ENCODE peak calls at places on chromosomes 7 and 10, in eight cellular contexts. G is IMR-90, V is ovary, D is Peyer's patch, J is endothelial cell of umbilical vein, U is gastrocnemius medialis, F is HCT116, M is heart left ventricle. S is an unnamed sample. For H3K27me3 and H3K4me1, the result is how much of the 10 kb centered on the place peaks cover.

GRCh38 chr7:79620291-79620690 is 166.8 kb upstream of the MAGI2 start:
- DNase-seq in F (no peak), J (peak), D (no peak), G (no peak), V (no peak), M (no peak), U (no peak), S (no peak)

GRCh38 chr10:93390691-93391090 is 91.4 kb downstream of the MYOF start:
- DNase-seq in D (no peak), F (no peak), M (no peak), G (peak), V (no peak), J (no peak), U (no peak), S (no peak)

GRCh38 chr7:41425926-41426325 is 277.0 kb downstream of the INHBA start:
- DNase-seq in F (no peak), V (no peak), M (no peak), J (peak), U (no peak), G (peak), D (no peak), S (no peak)

GRCh38 chr10:127034790-127035189 is 129.6 kb downstream of the DOCK1 start:
- DNase-seq in U (no peak), V (no peak), D (no peak), M (no peak), G (no peak), J (no peak), F (no peak), S (no peak)

GRCh38 chr10:132631348-132631735 is 93.8 kb downstream of the INPP5A start:
- DNase-seq in U (peak), V (peak), J (no peak), F (no peak), M (peak), G (no peak), D (no peak), S (peak)

GRCh38 chr7:726854-727103 is 280 bp downstream of the DNAAF5 start:
- DNase-seq in F (no peak), G (no peak), D (no peak), J (no peak), M (no peak), V (no peak), U (no peak), S (no peak)

GRCh38 chr10:95464280-95464679 is 96.9 kb downstream of the SORBS1 start:
- DNase-seq in M (no peak), V (no peak), F (no peak), D (no peak), G (no peak), U (no peak), J (no peak), S (no peak)

GRCh38 chr7:151447312-151447711 is 7.4 kb upstream of the CRYGN start:
- DNase-seq in G (no peak), U (peak), V (no peak), J (no peak), M (peak), F (no peak), D (no peak), S (no peak)

GRCh38 chr7:7119668-7120208 is 62.6 kb upstream of the C1GALT1 start:
- DNase-seq in J (no peak), G (no peak), U (no peak), M (no peak), V (no peak), D (no peak), F (no peak), S (no peak)

GRCh38 chr10:24448351-24449009 is 239.5 kb downstream of the KIAA1217 start:
- DNase-seq in U (no peak), D (no peak), V (no peak), J (peak), G (peak), M (no peak), F (no peak), S (no peak)

GRCh38 chr7:5382281-5383041 is 41.2 kb downstream of the TNRC18 start:
- DNase-seq in M (no peak), D (no peak), J (no peak), G (peak), V (peak), U (no peak), F (no peak), S (no peak)

GRCh38 chr7:9189683-9190082 is 756.3 kb downstream of the NXPH1 start:
- DNase-seq in J (no peak), U (no peak), M (no peak), D (no peak), V (no peak), G (no peak), F (no peak), S (no peak)

GRCh38 chr7:36987363-36987724 is 263.1 kb upstream of the AOAH start:
- DNase-seq in J (no peak), M (no peak), V (no peak), F (no peak), D (no peak), G (no peak), U (no peak), S (no peak)

GRCh38 chr7:129771201-129771927 is 159.8 kb downstream of the NRF1 start:
- DNase-seq in V (no peak), J (no peak), D (no peak), F (no peak), G (no peak), U (no peak), M (no peak), S (no peak)

GRCh38 chr10:71667374-71667750 is 52.2 kb downstream of the C10orf105 start:
- DNase-seq in M (no peak), G (no peak), U (no peak), F (no peak), V (no peak), D (peak), J (no peak), S (no peak)

GRCh38 chr7:47580175-47580701 is 1.7 kb downstream of the TNS3 start:
- DNase-seq in D (no peak), J (no peak), F (no peak), M (no peak), U (no peak), G (peak), V (no peak), S (peak)

GRCh38 chr7:47582748-47583740 is 1.1 kb upstream of the TNS3 start:
- DNase-seq in U (peak), F (no peak), M (no peak), V (no peak), G (no peak), J (no peak), D (no peak), S (no peak)

GRCh38 chr7:47580811-47581331 is 1.0 kb downstream of the TNS3 start:
- DNase-seq in D (no peak), F (no peak), V (no peak), G (peak), J (no peak), M (no peak), U (no peak), S (no peak)

GRCh38 chr7:47581442-47581820 is 480 bp downstream of the TNS3 start:
- DNase-seq in D (no peak), U (no peak), M (peak), F (no peak), V (peak), J (no peak), G (no peak), S (peak)

DNA sequence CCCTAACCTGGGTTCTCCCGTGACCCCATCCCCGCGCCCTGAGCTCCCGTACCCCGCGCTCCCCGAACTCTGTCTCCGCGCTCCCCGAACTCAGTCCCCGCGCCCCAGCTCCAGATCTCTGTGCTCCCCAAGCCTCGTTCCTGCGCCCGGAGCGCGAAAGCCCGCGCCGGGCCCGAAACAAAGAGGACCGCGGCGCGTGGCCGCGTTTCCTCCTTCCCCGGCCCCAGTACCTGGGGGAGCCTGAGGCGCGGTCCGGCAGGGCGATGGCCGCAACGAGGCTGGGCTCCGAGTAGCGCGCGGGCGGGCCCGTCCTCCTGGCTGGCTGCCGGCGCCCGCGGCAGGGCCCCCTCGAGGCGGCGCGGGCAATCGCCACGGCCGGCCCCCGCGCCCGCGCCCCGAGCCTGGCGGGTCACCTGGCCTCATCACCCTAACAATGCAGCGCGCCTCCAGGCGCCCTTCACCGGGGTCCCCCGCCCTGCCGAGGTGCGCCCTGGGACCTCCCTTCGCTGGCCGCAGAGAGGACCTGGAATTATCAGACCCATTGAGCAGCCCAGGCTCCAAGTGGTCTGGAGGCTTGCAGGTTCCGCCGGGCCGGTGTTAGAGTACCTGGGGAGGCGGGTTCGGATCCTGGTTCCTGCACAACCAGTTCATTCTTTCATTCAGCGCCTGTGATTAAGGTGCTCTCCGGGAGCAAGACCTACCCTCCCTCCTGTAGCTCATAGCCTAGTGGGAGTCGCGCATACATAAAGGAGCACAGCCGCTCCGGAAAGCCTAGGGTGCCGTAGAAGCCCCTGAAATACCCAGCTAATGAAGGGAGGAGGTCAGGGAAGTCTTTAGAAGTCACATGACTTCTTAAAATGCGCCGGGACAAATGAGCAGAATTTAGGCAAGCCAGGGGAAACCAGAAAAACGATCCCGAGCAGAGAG is at the start of gene TNS3:
- DNase-seq in G (peak), V (peak), D (no peak), J (no peak), M (peak), U (no peak), F (no peak), S (peak)
- TF ChIP-seq POLR2A in G (peak), V (no peak), D (peak), J (no peak), M (no peak), U (peak), F (peak), S (peak)

DNA sequence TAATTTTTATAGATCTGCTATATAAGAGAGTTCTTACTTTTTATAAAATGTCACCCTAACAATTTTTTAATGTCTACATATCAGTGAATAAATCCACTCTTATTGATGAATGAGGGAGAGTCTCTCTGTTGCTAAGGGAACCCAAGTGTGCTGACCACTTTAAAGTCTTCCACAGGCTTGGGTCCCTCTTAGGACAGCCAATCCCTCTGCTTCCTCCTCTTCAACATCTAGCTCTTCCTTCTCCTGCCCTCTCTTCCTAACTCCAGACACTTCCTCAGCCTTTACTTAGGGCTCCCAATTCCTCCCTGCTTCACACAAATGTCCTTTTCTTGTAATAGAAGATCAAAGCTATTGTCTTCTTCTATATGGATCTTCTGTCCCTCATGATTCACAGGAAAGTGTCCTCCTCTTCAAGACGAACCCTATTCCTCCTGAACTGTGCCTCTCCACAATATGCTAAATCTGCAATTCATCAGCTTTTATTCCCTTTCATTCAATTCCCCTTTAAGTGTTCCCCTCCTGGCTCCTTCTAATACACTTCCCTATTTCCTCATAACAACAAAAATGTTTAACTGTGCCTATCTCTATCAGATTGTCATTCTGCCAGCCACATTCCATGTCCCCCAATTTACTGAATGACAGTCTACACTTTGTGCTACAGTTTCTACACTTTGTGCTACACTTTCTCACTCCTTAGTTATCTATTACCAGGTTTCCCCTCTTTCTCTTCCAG is 37.7 kb downstream of the CDK6 start:
- DNase-seq in F (no peak), V (no peak), D (no peak), J (peak), G (no peak), M (no peak), U (no peak), S (no peak)
- H3K27me3 ChIP-seq in F (under half), V (under half), D (under half), J (under half), G (under half), M (under half), U (under half), S (under half)

GRCh38 chr10:122478971-122479370 is 17.6 kb downstream of the HTRA1 start:
- DNase-seq in M (peak), V (no peak), D (no peak), U (no peak), J (no peak), G (no peak), F (no peak), S (no peak)
- H3K4me1 ChIP-seq in M (under half), V (under half), D (under half), U (under half), J (under half), G (under half), F (under half), S (under half)

GRCh38 chr10:11197266-11197712 is 179.6 kb downstream of the CELF2 start:
- DNase-seq in F (no peak), D (no peak), V (no peak), J (no peak), G (no peak), M (peak), U (no peak), S (peak)
- TF ChIP-seq POLR2A in F (no peak), D (no peak), V (no peak), J (no peak), G (no peak), M (no peak), U (no peak), S (no peak)

GRCh38 chr7:91946549-91946948 is 5.9 kb downstream of the AKAP9 start:
- DNase-seq in J (no peak), D (no peak), M (no peak), F (no peak), V (no peak), G (no peak), U (no peak), S (no peak)

GRCh38 chr7:91947948-91948347 is 7.3 kb downstream of the AKAP9 start:
- DNase-seq in M (no peak), D (no peak), V (no peak), G (no peak), F (no peak), U (no peak), J (no peak), S (no peak)

GRCh38 chr7:91953618-91954017 is 13.0 kb downstream of the AKAP9 start:
- DNase-seq in V (no peak), F (no peak), M (no peak), G (peak), U (no peak), J (peak), D (no peak), S (no peak)

GRCh38 chr7:91945476-91945875 is 4.8 kb downstream of the AKAP9 start:
- DNase-seq in V (no peak), D (no peak), U (no peak), G (peak), J (no peak), M (no peak), F (no peak), S (no peak)

GRCh38 chr7:91949221-91950009 is 8.8 kb downstream of the AKAP9 start:
- DNase-seq in J (no peak), U (no peak), M (no peak), G (peak), F (no peak), V (no peak), D (no peak), S (no peak)
- H3K27me3 ChIP-seq in J (under half), U (under half), M (under half), G (under half), F (under half), V (under half), D (under half), S (under half)

DNA sequence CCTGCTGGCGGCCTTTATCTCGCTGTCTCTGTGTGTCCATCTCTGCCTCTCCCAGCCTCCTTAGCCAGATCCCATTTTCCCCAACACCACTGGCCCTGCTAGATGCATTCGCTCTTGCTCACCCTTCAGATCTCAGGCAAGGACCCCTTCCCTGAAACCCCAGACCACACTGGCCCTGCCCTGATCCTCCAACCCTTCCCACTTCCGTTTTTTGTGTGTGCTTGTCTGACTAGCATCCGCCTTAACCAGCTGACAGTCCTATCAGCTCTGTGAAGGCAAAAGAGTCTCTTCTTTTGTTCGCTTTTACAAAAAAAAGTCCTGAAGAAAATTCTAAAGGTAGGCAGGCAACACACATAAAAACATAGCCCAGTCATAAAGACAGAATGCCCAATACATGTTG is 28.7 kb downstream of the CHST15 start:
- DNase-seq in M (no peak), F (no peak), G (no peak), V (no peak), J (no peak), D (peak), U (no peak), S (no peak)
- H3K4me1 ChIP-seq in M (under half), F (under half), G (under half), V (under half), J (under half), D (under half), U (under half), S (under half)

GRCh38 chr10:69680610-69681009 is 50.6 kb downstream of the FAM241B start:
- DNase-seq in U (no peak), V (no peak), D (no peak), F (no peak), M (no peak), J (no peak), G (no peak), S (no peak)
- TF ChIP-seq POLR2A in U (no peak), V (no peak), D (no peak), F (no peak), M (no peak), J (no peak), G (no peak), S (no peak)

DNA sequence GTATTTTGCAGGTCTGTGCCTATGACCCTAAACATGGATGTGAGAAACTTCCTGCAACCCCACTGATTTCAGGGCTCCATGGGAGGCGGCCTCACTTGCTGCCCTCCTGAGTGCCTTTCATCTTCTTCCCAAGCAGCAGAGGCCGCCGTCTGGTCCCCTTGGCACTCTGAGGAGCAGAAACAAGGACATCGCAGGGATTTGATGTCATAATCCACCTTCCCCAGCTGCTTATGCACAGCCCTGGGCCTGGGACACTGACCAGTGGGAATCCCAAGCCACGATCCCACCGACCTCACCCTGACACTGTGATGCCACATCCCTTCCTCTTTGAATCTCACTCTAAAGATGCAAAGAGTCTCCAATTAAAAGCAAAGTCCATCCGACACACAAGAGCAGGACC is 7.7 kb downstream of the CAMK2G start:
- DNase-seq in V (no peak), M (no peak), J (no peak), G (no peak), F (no peak), U (no peak), D (no peak), S (no peak)
- H3K27me3 ChIP-seq in V (under half), M (under half), J (under half), G (under half), F (under half), U (under half), D (under half), S (under half)

S was measured in transverse colon.